ENCODE peak calls at places on chromosomes 5 and 9, in seven cellular contexts. L is HEK293T, Q is GM04504, G is hepatic stellate cell, D is left colon, N is T47D, F is activated T-cell treated with anti-CD3 and anti-CD28 coated beads for 1 hour. Y is an unnamed sample.

GRCh38 chr5:56167522-56167921 is 65.6 kb downstream of the ANKRD55 start:
- DNase-seq in L (no peak), Q (no peak), G (peak; percentile 16), D (no peak), N (no peak), F (no peak), Y (no peak)

GRCh38 chr5:95975703-95976102 is 14.1 kb upstream of the ELL2 start:
- DNase-seq in L (no peak), Q (no peak), G (no peak), D (no peak), N (no peak), F (no peak), Y (no peak)

GRCh38 chr9:72352911-72353388 is 12.1 kb downstream of the ZFAND5 start:
- DNase-seq in L (no peak), Q (no peak), G (no peak), D (no peak), N (no peak), F (no peak), Y (no peak)

GRCh38 chr5:59342181-59342580 is 551.3 kb downstream of the PDE4D start:
- DNase-seq in L (no peak), Q (no peak), G (no peak), D (no peak), N (no peak), F (no peak), Y (no peak)

GRCh38 chr5:55620009-55620770 is 85.4 kb upstream of the PLPP1 start:
- DNase-seq in L (no peak), Q (no peak), G (no peak), D (no peak), N (no peak), F (no peak), Y (no peak)

GRCh38 chr5:18736051-18736398 is 1101.8 kb downstream of the TAF11L14 start:
- DNase-seq in L (no peak), Q (no peak), G (no peak), D (no peak), N (no peak), F (no peak), Y (no peak)

GRCh38 chr9:113493080-113493615 is 29.6 kb downstream of the RGS3 start:
- DNase-seq in L (no peak), Q (no peak), G (no peak), D (no peak), N (no peak), F (no peak), Y (no peak)

GRCh38 chr9:127897194-127897692 is 2.2 kb downstream of the ST6GALNAC6 start:
- DNase-seq in L (peak; percentile 81), Q (no peak), G (peak; percentile 94), D (peak; percentile 64), N (peak; percentile 94), F (no peak), Y (no peak)

GRCh38 chr9:70901741-70902140 is 219.7 kb downstream of the TRPM3 start:
- DNase-seq in L (no peak), Q (no peak), G (no peak), D (no peak), N (no peak), F (no peak), Y (no peak)

GRCh38 chr9:133237271-133237731 is 28.3 kb upstream of the OBP2B start:
- DNase-seq in L (no peak), Q (no peak), G (peak; percentile 57), D (no peak), N (no peak), F (no peak), Y (no peak)

GRCh38 chr5:54651482-54652076 is 134.0 kb downstream of the SNX18 start:
- DNase-seq in L (no peak), Q (no peak), G (peak; percentile 50), D (no peak), N (peak; percentile 65), F (no peak), Y (no peak)

GRCh38 chr5:74384851-74385250 is 255.7 kb downstream of the ENC1 start:
- DNase-seq in L (no peak), Q (peak; percentile 27), G (no peak), D (no peak), N (no peak), F (no peak), Y (no peak)

GRCh38 chr5:95609711-95610110 is 10.2 kb upstream of the GPR150 start:
- DNase-seq in L (no peak), Q (no peak), G (no peak), D (no peak), N (no peak), F (no peak), Y (no peak)

GRCh38 chr5:15687401-15687800 is 187.4 kb downstream of the FBXL7 start:
- DNase-seq in L (no peak), Q (no peak), G (no peak), D (no peak), N (no peak), F (no peak), Y (no peak)

GRCh38 chr9:137333016-137333726 is 31.1 kb upstream of the NRARP start:
- DNase-seq in L (no peak), Q (no peak), G (no peak), D (no peak), N (no peak), F (no peak), Y (no peak)

GRCh38 chr5:82885657-82886389 is 191.4 kb downstream of the TMEM167A start:
- DNase-seq in L (no peak), Q (no peak), G (no peak), D (no peak), N (no peak), F (no peak), Y (no peak)

GRCh38 chr9:22454021-22454420 is 7.4 kb downstream of the DMRTA1 start:
- DNase-seq in L (no peak), Q (no peak), G (no peak), D (no peak), N (no peak), F (no peak), Y (no peak)

GRCh38 chr9:110027624-110028023 is 180.3 kb downstream of the C9orf152 start:
- DNase-seq in L (no peak), Q (no peak), G (peak; percentile 37), D (no peak), N (no peak), F (no peak), Y (no peak)

GRCh38 chr9:86637515-86637914 is 283.3 kb upstream of the TUT7 start:
- DNase-seq in L (peak; percentile 69), Q (no peak), G (peak; percentile 12), D (peak; percentile 16), N (no peak), F (no peak), Y (no peak)

GRCh38 chr5:162497455-162497854 is 429.9 kb downstream of the GABRG2 start:
- DNase-seq in L (no peak), Q (no peak), G (no peak), D (no peak), N (no peak), F (no peak), Y (no peak)

GRCh38 chr5:90037646-90038045 is 371.9 kb downstream of the CETN3 start:
- DNase-seq in L (no peak), Q (no peak), G (no peak), D (no peak), N (no peak), F (no peak), Y (no peak)

Y was measured in HCT116.